ENCODE peak calls at places on chromosomes 6 and 20, in nine cellular contexts. D is activated CD8-positive, alpha-beta T cell treated with anti-CD3 and anti-CD28 coated beads for 36 hours; J is astrocyte of the spinal cord; E is cardiac muscle cell; H is progenitor cell of endocrine pancreas; F is AG10803; B is pancreas; R is upper lobe of right lung; T is fibroblast of lung. W is an unnamed sample.

GRCh38 chr6:3326981-3327380 is 68.2 kb downstream of the PSMG4 start:
- DNase-seq in J (no peak), F (no peak), R (no peak), T (no peak), D (no peak), B (no peak), E (no peak), H (no peak), W (no peak)

GRCh38 chr20:64130876-64131275 is 23.5 kb upstream of the NPBWR2 start:
- DNase-seq in F (no peak), D (no peak), H (no peak), J (no peak), E (no peak), R (no peak), B (peak; percentile 22), T (no peak), W (no peak)

GRCh38 chr6:21506126-21506525 is 87.4 kb upstream of the SOX4 start:
- DNase-seq in F (no peak), D (no peak), J (no peak), E (no peak), T (no peak), B (no peak), H (no peak), R (no peak), W (no peak)

GRCh38 chr6:11432091-11432490 is 105.5 kb upstream of the TMEM170B start:
- DNase-seq in B (no peak), E (no peak), D (no peak), J (no peak), T (no peak), R (no peak), F (no peak), H (no peak), W (no peak)

GRCh38 chr6:134574491-134574890 is 256.6 kb upstream of the SGK1 start:
- DNase-seq in F (no peak), H (no peak), B (no peak), D (no peak), J (no peak), E (no peak), T (no peak), R (no peak), W (no peak)

GRCh38 chr6:117272886-117273285 is 7.5 kb downstream of the VGLL2 start:
- DNase-seq in E (no peak), R (no peak), B (no peak), F (no peak), T (no peak), H (no peak), J (no peak), D (no peak), W (no peak)

GRCh38 chr20:45368221-45368980 is 5.4 kb downstream of the SYS1 start:
- DNase-seq in B (no peak), D (peak; percentile 38), H (no peak), R (no peak), J (no peak), T (no peak), F (no peak), E (no peak), W (peak; percentile 86)

GRCh38 chr20:24328901-24329300 is 140.5 kb upstream of the SYNDIG1 start:
- DNase-seq in D (no peak), H (no peak), R (no peak), T (peak; percentile 12), B (no peak), J (peak; percentile 18), F (peak; percentile 5), E (no peak), W (no peak)

GRCh38 chr20:47117789-47118188 is 223.1 kb downstream of the EYA2 start:
- DNase-seq in F (no peak), D (no peak), B (no peak), J (peak; percentile 44), R (no peak), T (peak; percentile 32), E (no peak), H (no peak), W (no peak)

GRCh38 chr6:150695652-150696051 is 96.0 kb downstream of the PLEKHG1 start:
- DNase-seq in E (no peak), D (no peak), B (no peak), H (no peak), F (peak; percentile 15), R (no peak), J (no peak), T (no peak), W (no peak)

GRCh38 chr20:57473246-57474042 is 51.5 kb downstream of the CTCFL start:
- DNase-seq in H (no peak), T (no peak), E (no peak), R (peak; percentile 76), J (peak; percentile 14), D (peak; percentile 71), B (no peak), F (no peak), W (peak; percentile 73)

GRCh38 chr6:15512126-15512525 is 150.7 kb downstream of the DTNBP1 start:
- DNase-seq in D (no peak), J (no peak), T (no peak), H (no peak), F (no peak), R (no peak), B (no peak), E (peak; percentile 17), W (no peak)

GRCh38 chr6:107866606-107867301 is 42.6 kb upstream of the SCML4 start:
- DNase-seq in T (peak; percentile 50), F (peak; percentile 29), R (no peak), D (peak; percentile 37), E (peak; percentile 46), B (no peak), H (no peak), J (peak; percentile 27), W (peak; percentile 51)

GRCh38 chr20:57685134-57685851 is 24.5 kb downstream of the PMEPA1 start:
- DNase-seq in R (no peak), T (no peak), B (no peak), H (no peak), E (no peak), D (no peak), F (no peak), J (peak; percentile 41), W (no peak)

GRCh38 chr6:26240157-26240980 is 124.6 kb upstream of the BTN3A2 start:
- DNase-seq in J (peak; percentile 94), D (peak; percentile 88), H (no peak), E (peak; percentile 63), R (no peak), F (peak; percentile 87), B (no peak), T (peak; percentile 98), W (peak; percentile 76)

GRCh38 chr20:63064745-63065711 is 58.3 kb upstream of the BHLHE23 start:
- DNase-seq in B (peak; percentile 36), F (no peak), D (no peak), J (no peak), H (no peak), T (no peak), R (peak; percentile 60), E (no peak), W (no peak)

DNA sequence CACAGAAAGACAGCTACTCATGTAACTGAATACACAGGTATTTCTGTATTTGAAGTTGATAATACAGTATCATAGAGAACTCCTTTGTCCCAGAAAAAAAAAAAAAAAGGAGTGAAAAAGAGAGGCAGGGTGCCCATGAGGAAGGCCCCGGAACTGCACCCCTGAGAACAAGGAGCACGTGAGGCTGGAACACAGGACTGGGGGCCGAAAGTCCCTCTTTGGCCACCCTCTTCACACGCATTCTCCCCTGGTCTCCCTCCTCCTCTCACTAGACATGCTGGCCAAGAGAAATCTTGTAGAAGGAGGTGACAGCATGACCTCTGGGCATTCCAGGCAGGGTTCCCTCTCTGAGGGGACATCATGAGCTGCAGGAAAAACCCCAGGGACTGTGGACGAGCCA is 62.7 kb upstream of the TRAF3IP2 start:
- DNase-seq in F (no peak), E (no peak), H (no peak), J (no peak), R (no peak), B (no peak), D (no peak), T (no peak), W (no peak)
- TF ChIP-seq CTCF in F (peak; percentile 38), E (peak; percentile 36), H (peak; percentile 55), J (peak; percentile 31), R (peak; percentile 24), B (no peak), D (peak; percentile 29), T (peak; percentile 33), W (no peak)

GRCh38 chr6:56416247-56416646 is 168.9 kb upstream of the COL21A1 start:
- DNase-seq in J (peak; percentile 77), H (no peak), E (no peak), B (no peak), D (no peak), T (no peak), F (peak; percentile 66), R (no peak), W (no peak)

GRCh38 chr6:56420296-56420695 is 172.9 kb upstream of the COL21A1 start:
- DNase-seq in D (no peak), T (no peak), J (no peak), F (no peak), B (no peak), E (no peak), R (no peak), H (no peak), W (no peak)

DNA sequence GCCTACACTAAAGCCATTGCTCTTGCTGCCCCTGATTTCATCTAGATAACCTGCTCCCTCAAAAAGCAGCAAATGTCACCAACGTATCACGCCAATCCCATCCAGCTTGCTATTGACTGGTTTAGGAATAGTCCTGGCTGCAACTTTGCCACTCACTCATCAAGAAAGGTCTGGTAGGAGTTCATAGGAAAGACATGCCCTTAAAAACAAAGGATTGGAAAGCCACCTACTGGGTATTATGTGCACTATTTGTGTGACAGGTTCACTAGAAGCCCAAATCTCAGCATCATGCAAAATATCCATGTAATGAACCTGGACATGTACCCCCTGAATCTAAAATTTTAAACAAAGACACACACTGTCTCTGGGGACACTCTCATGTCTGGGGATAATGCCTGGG is 170.4 kb upstream of the COL21A1 start:
- DNase-seq in D (no peak), H (no peak), R (no peak), T (no peak), F (no peak), E (no peak), B (no peak), J (no peak), W (no peak)
- TF ChIP-seq CTCF in D (no peak), H (no peak), R (no peak), T (no peak), F (no peak), E (no peak), B (no peak), J (no peak), W (no peak)

DNA sequence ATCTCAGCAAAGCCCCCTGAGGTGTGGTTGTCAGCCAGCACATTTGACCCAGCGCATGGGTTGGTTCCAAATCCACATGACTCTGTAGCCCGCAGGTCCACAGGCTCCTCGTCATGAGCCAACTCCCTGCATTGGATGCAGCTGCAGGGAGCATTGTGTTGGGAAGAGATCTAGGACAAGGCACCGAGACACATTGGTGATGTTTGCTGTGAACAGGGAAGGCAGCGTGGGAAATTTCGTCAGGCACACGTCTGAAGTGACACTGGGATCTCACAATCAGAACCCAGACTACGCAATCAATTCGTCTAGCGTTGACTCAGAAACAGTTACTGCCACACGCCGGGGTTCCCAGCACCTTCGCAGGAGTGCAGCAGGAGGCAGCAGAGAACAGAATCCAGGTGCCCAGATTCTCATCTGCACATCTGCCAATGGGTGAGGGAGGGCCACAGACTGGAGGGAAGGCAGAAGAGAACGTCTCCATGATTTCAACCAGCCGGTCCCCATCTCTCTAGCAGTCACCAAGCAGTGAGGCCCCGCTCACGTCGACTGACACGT is 177.0 kb downstream of the TTLL2 start:
- DNase-seq in D (no peak), H (no peak), B (peak; percentile 67), T (no peak), J (peak; percentile 8), F (no peak), E (peak; percentile 51), R (no peak), W (no peak)
- TF ChIP-seq CTCF in D (no peak), H (peak; percentile 54), B (peak; percentile 26), T (no peak), J (peak; percentile 24), F (no peak), E (peak; percentile 31), R (peak; percentile 14), W (no peak)

GRCh38 chr6:137361701-137362100 is 132.5 kb downstream of the OLIG3 start:
- DNase-seq in R (no peak), E (no peak), T (peak; percentile 15), F (peak; percentile 25), B (no peak), D (no peak), J (no peak), H (no peak), W (no peak)
- TF ChIP-seq CTCF in R (no peak), E (no peak), T (no peak), F (no peak), B (no peak), D (no peak), J (no peak), H (no peak), W (no peak)